ENCODE peak calls at places on chromosomes 13 and 19, in five cellular contexts. One of them, this sample, is unnamed.

GRCh38 chr19:11373885-11374448 is 499 bp upstream of the SWSAP1 start:
- DNase-seq in GM23248: peak
- DNase-seq in hepatocyte: no peak
- DNase-seq in PC-3: no peak
- DNase-seq in GM23338: no peak
- DNase-seq in this sample: peak

GRCh38 chr19:19670070-19670551 is 1.5 kb downstream of the ZNF101 start:
- DNase-seq in PC-3: no peak
- DNase-seq in GM23338: peak
- DNase-seq in hepatocyte: no peak
- DNase-seq in GM23248: peak
- DNase-seq in this sample: no peak

GRCh38 chr19:48501961-48502719 is 9.5 kb downstream of the LMTK3 start:
- DNase-seq in GM23248: peak
- DNase-seq in hepatocyte: peak
- DNase-seq in GM23338: peak
- DNase-seq in PC-3: peak
- DNase-seq in this sample: peak

GRCh38 chr13:47287291-47287751 is 390.5 kb upstream of the HTR2A start:
- DNase-seq in GM23338: peak
- DNase-seq in GM23248: peak
- DNase-seq in hepatocyte: no peak
- DNase-seq in PC-3: peak
- DNase-seq in this sample: no peak

GRCh38 chr13:49652691-49653305 is 24.5 kb downstream of the ARL11 start:
- DNase-seq in hepatocyte: peak
- DNase-seq in PC-3: peak
- DNase-seq in GM23338: peak
- DNase-seq in GM23248: peak
- DNase-seq in this sample: peak

GRCh38 chr13:104980571-104980970 is 1554.9 kb downstream of the EFNB2 start:
- DNase-seq in GM23248: no peak
- DNase-seq in GM23338: no peak
- DNase-seq in hepatocyte: no peak
- DNase-seq in PC-3: no peak
- DNase-seq in this sample: no peak

GRCh38 chr19:50713556-50714236 is 5.9 kb downstream of the SHANK1 start:
- DNase-seq in hepatocyte: no peak
- DNase-seq in PC-3: no peak
- DNase-seq in GM23338: no peak
- DNase-seq in GM23248: no peak
- DNase-seq in this sample: no peak

GRCh38 chr19:6887326-6887725 is at the start of gene ADGRE1:
- DNase-seq in PC-3: no peak
- DNase-seq in GM23248: no peak
- DNase-seq in GM23338: no peak
- DNase-seq in hepatocyte: no peak
- DNase-seq in this sample: no peak

GRCh38 chr13:30140973-30141372 is 166.4 kb downstream of the KATNAL1 start:
- DNase-seq in GM23248: no peak
- DNase-seq in hepatocyte: no peak
- DNase-seq in PC-3: no peak
- DNase-seq in GM23338: no peak
- DNase-seq in this sample: no peak

GRCh38 chr13:73849292-73849691 is 284.9 kb downstream of the KLF12 start:
- DNase-seq in GM23248: peak
- DNase-seq in PC-3: peak
- DNase-seq in GM23338: peak
- DNase-seq in hepatocyte: peak
- DNase-seq in this sample: no peak

GRCh38 chr13:85693889-85694511 is 105.2 kb downstream of the SLITRK6 start:
- DNase-seq in PC-3: peak
- DNase-seq in GM23248: no peak
- DNase-seq in hepatocyte: peak
- DNase-seq in GM23338: peak
- DNase-seq in this sample: no peak

GRCh38 chr19:43563816-43564215 is 11.5 kb downstream of the XRCC1 start:
- DNase-seq in PC-3: no peak
- DNase-seq in hepatocyte: no peak
- DNase-seq in GM23338: no peak
- DNase-seq in GM23248: no peak
- DNase-seq in this sample: no peak

GRCh38 chr19:14412436-14413071 is 6.6 kb downstream of the DDX39A start:
- DNase-seq in PC-3: no peak
- DNase-seq in hepatocyte: no peak
- DNase-seq in GM23248: no peak
- DNase-seq in GM23338: no peak
- DNase-seq in this sample: no peak

GRCh38 chr13:103638706-103639105 is 572.5 kb upstream of the SLC10A2 start:
- DNase-seq in hepatocyte: no peak
- DNase-seq in GM23248: no peak
- DNase-seq in GM23338: no peak
- DNase-seq in PC-3: no peak
- DNase-seq in this sample: no peak

GRCh38 chr19:18895828-18896341 is at the start of gene CERS1:
- DNase-seq in GM23338: peak
- DNase-seq in PC-3: no peak
- DNase-seq in hepatocyte: peak
- DNase-seq in GM23248: peak
- DNase-seq in this sample: peak

GRCh38 chr19:41296323-41296935 is 13.5 kb upstream of the CCDC97 start:
- DNase-seq in GM23338: no peak
- DNase-seq in hepatocyte: no peak
- DNase-seq in GM23248: no peak
- DNase-seq in PC-3: peak
- DNase-seq in this sample: no peak

GRCh38 chr13:99151516-99151915 is 49.1 kb upstream of the UBAC2 start:
- DNase-seq in PC-3: peak
- DNase-seq in hepatocyte: peak
- DNase-seq in GM23248: peak
- DNase-seq in GM23338: no peak
- DNase-seq in this sample: no peak

GRCh38 chr19:3607398-3608078 is 863 bp upstream of the TBXA2R start:
- DNase-seq in GM23248: peak
- DNase-seq in hepatocyte: no peak
- DNase-seq in GM23338: peak
- DNase-seq in PC-3: peak
- DNase-seq in this sample: peak

GRCh38 chr19:3606174-3606689 is 443 bp downstream of the TBXA2R start:
- DNase-seq in hepatocyte: no peak
- DNase-seq in PC-3: peak
- DNase-seq in GM23338: peak
- DNase-seq in GM23248: peak
- DNase-seq in this sample: peak

GRCh38 chr19:3608079-3608641 is 1.5 kb upstream of the TBXA2R start:
- DNase-seq in PC-3: no peak
- DNase-seq in hepatocyte: no peak
- DNase-seq in GM23338: no peak
- DNase-seq in GM23248: no peak
- DNase-seq in this sample: no peak

GRCh38 chr19:3605770-3606169 is 905 bp downstream of the TBXA2R start:
- DNase-seq in GM23248: no peak
- DNase-seq in GM23338: no peak
- DNase-seq in PC-3: no peak
- DNase-seq in hepatocyte: no peak
- DNase-seq in this sample: no peak

GRCh38 chr19:3606690-3607289 is at the start of gene TBXA2R:
- DNase-seq in hepatocyte: peak
- DNase-seq in GM23338: peak
- DNase-seq in GM23248: peak
- DNase-seq in PC-3: peak
- DNase-seq in this sample: peak
- TF ChIP-seq EZH2phosphoT487 in hepatocyte: no peak
- TF ChIP-seq EZH2phosphoT487 in GM23338: no peak
- TF ChIP-seq EZH2phosphoT487 in GM23248: no peak
- TF ChIP-seq EZH2phosphoT487 in PC-3: no peak
- TF ChIP-seq EZH2phosphoT487 in this sample: no peak

GRCh38 chr13:43374621-43375020 is 351.2 kb downstream of the DNAJC15 start:
- DNase-seq in PC-3: no peak
- DNase-seq in GM23248: peak
- DNase-seq in GM23338: no peak
- DNase-seq in hepatocyte: no peak
- DNase-seq in this sample: no peak
- TF ChIP-seq EZH2phosphoT487 in PC-3: no peak
- TF ChIP-seq EZH2phosphoT487 in GM23248: peak
- TF ChIP-seq EZH2phosphoT487 in GM23338: no peak
- TF ChIP-seq EZH2phosphoT487 in hepatocyte: no peak
- TF ChIP-seq EZH2phosphoT487 in this sample: no peak

GRCh38 chr13:100396771-100397170 is 191.8 kb downstream of the GGACT start:
- DNase-seq in GM23338: peak
- DNase-seq in GM23248: no peak
- DNase-seq in hepatocyte: no peak
- DNase-seq in PC-3: no peak
- DNase-seq in this sample: no peak

GRCh38 chr13:100395698-100396373 is 192.8 kb downstream of the GGACT start:
- DNase-seq in GM23338: no peak
- DNase-seq in hepatocyte: no peak
- DNase-seq in PC-3: no peak
- DNase-seq in GM23248: no peak
- DNase-seq in this sample: no peak

GRCh38 chr13:100392709-100393630 is 195.6 kb downstream of the GGACT start:
- DNase-seq in PC-3: peak
- DNase-seq in GM23338: peak
- DNase-seq in hepatocyte: peak
- DNase-seq in GM23248: peak
- DNase-seq in this sample: no peak

GRCh38 chr13:100397627-100398026 is 191.0 kb downstream of the GGACT start:
- DNase-seq in PC-3: no peak
- DNase-seq in GM23248: no peak
- DNase-seq in hepatocyte: no peak
- DNase-seq in GM23338: no peak
- DNase-seq in this sample: no peak

GRCh38 chr13:100394005-100394695 is 194.4 kb downstream of the GGACT start:
- DNase-seq in PC-3: no peak
- DNase-seq in GM23248: peak
- DNase-seq in hepatocyte: no peak
- DNase-seq in GM23338: no peak
- DNase-seq in this sample: peak
- TF ChIP-seq EZH2phosphoT487 in PC-3: no peak
- TF ChIP-seq EZH2phosphoT487 in GM23248: no peak
- TF ChIP-seq EZH2phosphoT487 in hepatocyte: no peak
- TF ChIP-seq EZH2phosphoT487 in GM23338: no peak
- TF ChIP-seq EZH2phosphoT487 in this sample: no peak

DNA sequence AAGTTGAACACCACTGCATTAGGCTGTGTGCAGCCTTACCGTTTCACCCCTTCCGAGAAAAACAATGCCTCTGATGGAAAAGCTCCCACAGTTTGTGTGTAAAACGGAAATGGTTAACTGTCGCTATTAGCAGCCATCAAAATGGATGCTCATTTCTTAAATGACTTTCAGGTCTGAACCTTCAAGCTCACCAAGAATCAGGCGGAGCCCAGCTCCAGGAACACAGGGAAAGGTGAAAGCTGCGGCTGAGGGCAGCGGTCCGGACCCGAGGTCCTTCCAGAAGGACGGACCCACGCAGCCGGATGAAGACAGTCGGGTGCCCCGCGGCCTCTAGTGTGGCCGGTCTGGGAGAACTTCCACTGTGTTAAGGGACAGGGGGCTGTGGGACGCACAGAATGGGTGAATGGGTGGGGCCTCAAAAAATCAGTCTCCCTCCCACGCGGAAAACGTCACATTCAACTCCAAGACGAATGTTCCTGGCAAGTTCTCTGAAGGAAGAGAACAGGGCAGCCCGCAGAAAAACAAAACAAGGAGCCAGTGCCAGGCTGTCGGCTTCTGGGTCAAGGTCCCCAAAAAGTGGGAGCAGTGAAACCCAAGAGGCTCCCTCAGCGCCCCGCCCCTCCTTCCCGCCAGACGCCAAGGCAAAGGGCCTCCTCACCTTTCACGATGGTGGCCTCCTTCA is 4.9 kb downstream of the IRS2 start:
- DNase-seq in hepatocyte: no peak
- DNase-seq in GM23338: no peak
- DNase-seq in GM23248: peak
- DNase-seq in PC-3: no peak
- DNase-seq in this sample: peak
- TF ChIP-seq EZH2phosphoT487 in hepatocyte: no peak
- TF ChIP-seq EZH2phosphoT487 in GM23338: no peak
- TF ChIP-seq EZH2phosphoT487 in GM23248: no peak
- TF ChIP-seq EZH2phosphoT487 in PC-3: no peak
- TF ChIP-seq EZH2phosphoT487 in this sample: no peak

DNA sequence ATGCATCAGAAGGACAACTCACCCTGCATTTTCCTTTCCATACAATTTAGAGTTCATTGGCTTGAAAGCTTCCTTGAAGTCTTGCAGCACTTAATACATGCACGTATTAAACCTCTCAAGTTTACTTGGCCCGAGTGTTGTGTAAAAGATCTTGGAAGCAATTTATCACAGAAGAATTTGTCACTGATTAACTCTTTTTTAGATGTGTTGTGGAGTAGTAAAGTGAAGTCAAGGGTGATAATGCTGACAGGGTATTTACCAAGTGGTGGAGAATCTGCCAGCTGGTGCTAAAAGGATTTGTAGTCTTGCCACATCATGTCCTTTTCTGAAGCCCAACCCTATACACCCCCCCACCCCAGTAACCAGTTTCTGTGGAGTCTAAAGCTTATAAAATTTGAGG is 421.0 kb upstream of the MIR17HG start:
- DNase-seq in GM23338: no peak
- DNase-seq in GM23248: no peak
- DNase-seq in hepatocyte: peak
- DNase-seq in PC-3: no peak
- DNase-seq in this sample: no peak
- TF ChIP-seq EZH2phosphoT487 in GM23338: no peak
- TF ChIP-seq EZH2phosphoT487 in GM23248: no peak
- TF ChIP-seq EZH2phosphoT487 in hepatocyte: no peak
- TF ChIP-seq EZH2phosphoT487 in PC-3: no peak
- TF ChIP-seq EZH2phosphoT487 in this sample: no peak

GRCh38 chr19:33496016-33496415 is 25.6 kb downstream of the PEPD start:
- DNase-seq in GM23248: no peak
- DNase-seq in hepatocyte: no peak
- DNase-seq in PC-3: no peak
- DNase-seq in GM23338: no peak
- DNase-seq in this sample: no peak
- TF ChIP-seq EZH2phosphoT487 in GM23248: no peak
- TF ChIP-seq EZH2phosphoT487 in hepatocyte: no peak
- TF ChIP-seq EZH2phosphoT487 in PC-3: no peak
- TF ChIP-seq EZH2phosphoT487 in GM23338: no peak
- TF ChIP-seq EZH2phosphoT487 in this sample: no peak

This sample was measured in SK-N-SH.